ENCODE peak calls at places on chromosome 14, in five cellular contexts. X is SHP77; H is NCI-H1105; E is stimulated activated CD4-positive, alpha-beta T cell treated with anti-CD3 and anti-CD28 coated beads, Interleukin-15, amount 100 ng/mL, for 24 hours; F is anterior cingulate cortex. A is an unnamed sample.

GRCh38 chr14:37401093-37401492 is 194.0 kb downstream of the FOXA1 start:
- DNase-seq in X (no peak), H (no peak), E (no peak), F (no peak), A (no peak)

GRCh38 chr14:105053421-105053820 is 11.8 kb downstream of the GPR132 start:
- DNase-seq in X (no peak), H (no peak), E (no peak), F (no peak), A (no peak)

GRCh38 chr14:71061458-71061857 is 154.2 kb downstream of the PCNX1 start:
- DNase-seq in X (no peak), H (no peak), E (no peak), F (no peak), A (no peak)

GRCh38 chr14:36516719-36517241 is 3.3 kb downstream of the NKX2-1 start:
- DNase-seq in X (no peak), H (peak; percentile 47), E (no peak), F (no peak), A (no peak)

GRCh38 chr14:106737025-106737424 is 1210.6 kb downstream of the TMEM121 start:
- DNase-seq in X (no peak), H (no peak), E (no peak), F (no peak), A (no peak)

GRCh38 chr14:74476607-74477006 is 16.5 kb downstream of the NPC2 start:
- DNase-seq in X (no peak), H (no peak), E (no peak), F (no peak), A (no peak)

GRCh38 chr14:104689620-104690265 is 325 bp downstream of the INF2 start:
- DNase-seq in X (no peak), H (no peak), E (peak; percentile 43), F (no peak), A (no peak)

GRCh38 chr14:68408680-68409079 is 384.2 kb downstream of the ZFP36L1 start:
- DNase-seq in X (no peak), H (no peak), E (no peak), F (no peak), A (peak; percentile 32)

GRCh38 chr14:88831285-88831684 is 6.8 kb downstream of the TTC8 start:
- DNase-seq in X (no peak), H (no peak), E (no peak), F (no peak), A (peak; percentile 87)

GRCh38 chr14:92486881-92487280 is 26.7 kb upstream of the RIN3 start:
- DNase-seq in X (no peak), H (no peak), E (no peak), F (no peak), A (no peak)

GRCh38 chr14:91078095-91078737 is 17.8 kb upstream of the RPS6KA5 start:
- DNase-seq in X (no peak), H (no peak), E (peak; percentile 78), F (no peak), A (no peak)

GRCh38 chr14:54621686-54622085 is 54.8 kb downstream of the SAMD4A start:
- DNase-seq in X (no peak), H (no peak), E (no peak), F (no peak), A (no peak)

GRCh38 chr14:52455291-52456088 is 96.8 kb downstream of the TXNDC16 start:
- DNase-seq in X (no peak), H (no peak), E (no peak), F (no peak), A (peak; percentile 32)

GRCh38 chr14:100717371-100717770 is 9.3 kb upstream of the DLK1 start:
- DNase-seq in X (no peak), H (no peak), E (no peak), F (no peak), A (no peak)

GRCh38 chr14:89351364-89351957 is 65.6 kb downstream of the FOXN3 start:
- DNase-seq in X (peak; percentile 23), H (no peak), E (no peak), F (no peak), A (no peak)

GRCh38 chr14:101719708-101720107 is 41.8 kb upstream of the PPP2R5C start:
- DNase-seq in X (peak; percentile 32), H (no peak), E (no peak), F (no peak), A (no peak)

GRCh38 chr14:54257424-54257823 is 139.4 kb upstream of the CDKN3 start:
- DNase-seq in X (no peak), H (no peak), E (no peak), F (no peak), A (no peak)

GRCh38 chr14:38405851-38406630 is 150.1 kb upstream of the CLEC14A start:
- DNase-seq in X (no peak), H (peak; percentile 89), E (no peak), F (no peak), A (no peak)

GRCh38 chr14:30996892-30997659 is 28.4 kb upstream of the AP4S1 start:
- DNase-seq in X (no peak), H (no peak), E (no peak), F (no peak), A (no peak)

GRCh38 chr14:100824156-100824555 is 1.8 kb upstream of the MEG3 start:
- DNase-seq in X (no peak), H (no peak), E (no peak), F (peak; percentile 12), A (peak; percentile 10)

GRCh38 chr14:63454863-63455622 is 88.1 kb downstream of the PPP2R5E start:
- DNase-seq in X (no peak), H (peak; percentile 72), E (no peak), F (no peak), A (no peak)

GRCh38 chr14:22417914-22418313 is 171.1 kb downstream of the DAD1 start:
- DNase-seq in X (no peak), H (no peak), E (no peak), F (no peak), A (no peak)

GRCh38 chr14:67432088-67432564 is 20.2 kb upstream of the PLEK2 start:
- DNase-seq in X (no peak), H (no peak), E (no peak), F (no peak), A (no peak)

GRCh38 chr14:89221109-89221508 is 195.9 kb downstream of the FOXN3 start:
- DNase-seq in X (no peak), H (no peak), E (no peak), F (no peak), A (peak; percentile 34)

GRCh38 chr14:105088812-105089745 is 23.8 kb upstream of the GPR132 start:
- DNase-seq in X (no peak), H (no peak), E (no peak), F (no peak), A (peak; percentile 21)

GRCh38 chr14:29216774-29217232 is 450.2 kb downstream of the FOXG1 start:
- DNase-seq in X (peak; percentile 99), H (peak; percentile 99), E (no peak), F (no peak), A (peak; percentile 62)

GRCh38 chr14:85590784-85591183 is 60.8 kb downstream of the FLRT2 start:
- DNase-seq in X (no peak), H (no peak), E (no peak), F (no peak), A (peak; percentile 76)

GRCh38 chr14:68471964-68472508 is 320.8 kb downstream of the ZFP36L1 start:
- DNase-seq in X (no peak), H (no peak), E (no peak), F (no peak), A (no peak)

GRCh38 chr14:100669011-100669412 is 57.7 kb upstream of the DLK1 start:
- DNase-seq in X (no peak), H (no peak), E (no peak), F (no peak), A (no peak)

GRCh38 chr14:28756896-28757570 is 9.6 kb upstream of the FOXG1 start:
- DNase-seq in X (no peak), H (no peak), E (no peak), F (no peak), A (peak; percentile 66)

GRCh38 chr14:77403798-77404197 is 19.5 kb downstream of the NOXRED1 start:
- DNase-seq in X (no peak), H (no peak), E (no peak), F (no peak), A (no peak)

GRCh38 chr14:21016791-21017190 is 8.1 kb downstream of the NDRG2 start:
- DNase-seq in X (no peak), H (no peak), E (no peak), F (no peak), A (no peak)

GRCh38 chr14:103561381-103562134 is 899 bp downstream of the BAG5 start:
- DNase-seq in X (no peak), H (no peak), E (peak; percentile 66), F (no peak), A (peak; percentile 63)

GRCh38 chr14:81246561-81247270 is 26.0 kb upstream of the GTF2A1 start:
- DNase-seq in X (no peak), H (no peak), E (no peak), F (no peak), A (peak; percentile 87)

GRCh38 chr14:36857136-36857535 is 195.5 kb downstream of the PAX9 start:
- DNase-seq in X (peak; percentile 93), H (no peak), E (no peak), F (no peak), A (no peak)

GRCh38 chr14:61661471-61661988 is 33.8 kb upstream of the HIF1A start:
- DNase-seq in X (no peak), H (no peak), E (no peak), F (no peak), A (no peak)

GRCh38 chr14:101604228-101604934 is 43.1 kb downstream of the DIO3 start:
- DNase-seq in X (no peak), H (no peak), E (no peak), F (no peak), A (no peak)

GRCh38 chr14:69573841-69574265 is 818 bp downstream of the CCDC177 start:
- DNase-seq in X (no peak), H (peak; percentile 70), E (peak; percentile 42), F (peak; percentile 45), A (no peak)

GRCh38 chr14:52399886-52400599 is 85.9 kb downstream of the PTGER2 start:
- DNase-seq in X (no peak), H (no peak), E (no peak), F (no peak), A (peak; percentile 7)

A was measured in epithelial cell of esophagus.